ENCODE peak calls at places on chromosomes 1 and 21, in nine cellular contexts. G is GM23338, E is fibroblast of lung, R is endodermal cell, K is B cell, X is left ventricle myocardium inferior, I is IMR-90, H is cardiac fibroblast, L is endothelial cell. V is an unnamed sample.

GRCh38 chr1:15167386-15167785 is 13.8 kb downstream of the TMEM51 start:
- DNase-seq in E (peak), I (peak), L (no peak), R (no peak), H (peak), X (no peak), G (no peak), K (no peak), V (peak)

GRCh38 chr1:8943516-8943896 is 2.2 kb upstream of the CA6 start:
- DNase-seq in R (peak), K (no peak), L (peak), I (no peak), H (peak), E (no peak), X (no peak), G (peak), V (no peak)

GRCh38 chr21:44789880-44790279 is 11.7 kb downstream of the UBE2G2 start:
- DNase-seq in L (no peak), I (peak), G (no peak), E (no peak), R (peak), X (no peak), K (no peak), H (peak), V (no peak)

GRCh38 chr1:209755926-209756607 is at the start of gene TRAF3IP3:
- DNase-seq in I (no peak), H (no peak), R (no peak), G (no peak), E (no peak), X (no peak), L (no peak), K (peak), V (peak)

GRCh38 chr1:243842978-243843490 is 7.0 kb downstream of the AKT3 start:
- DNase-seq in G (no peak), X (no peak), H (peak), I (peak), E (peak), K (no peak), L (no peak), R (no peak), V (peak)

GRCh38 chr1:246901874-246902273 is 29.9 kb downstream of the AHCTF1 start:
- DNase-seq in E (no peak), G (no peak), K (no peak), R (no peak), L (no peak), H (no peak), I (no peak), X (no peak), V (no peak)

GRCh38 chr1:33649759-33650158 is 177.3 kb downstream of the ZSCAN20 start:
- DNase-seq in L (no peak), E (no peak), H (no peak), G (no peak), R (peak), X (peak), I (no peak), K (no peak), V (no peak)

GRCh38 chr1:201697174-201697573 is 131.8 kb upstream of the IPO9 start:
- DNase-seq in E (no peak), K (no peak), X (no peak), G (no peak), H (no peak), L (no peak), R (no peak), I (no peak), V (no peak)

GRCh38 chr1:182671779-182672486 is 12.5 kb downstream of the RGS8 start:
- DNase-seq in R (peak), L (no peak), E (no peak), K (no peak), H (no peak), I (no peak), G (no peak), X (no peak), V (no peak)

GRCh38 chr21:15135867-15136629 is 71.2 kb upstream of the NRIP1 start:
- DNase-seq in G (no peak), K (no peak), R (no peak), X (no peak), L (no peak), E (no peak), I (no peak), H (no peak), V (no peak)

GRCh38 chr1:25755475-25756125 is 44.4 kb upstream of the SELENON start:
- DNase-seq in K (no peak), G (no peak), H (no peak), I (no peak), L (no peak), E (no peak), X (no peak), R (no peak), V (no peak)

GRCh38 chr1:60103186-60103585 is 29.6 kb upstream of the C1orf87 start:
- DNase-seq in R (no peak), H (no peak), L (no peak), I (no peak), G (no peak), K (no peak), E (no peak), X (no peak), V (no peak)

GRCh38 chr1:244290386-244290785 is 161.3 kb downstream of the ADSS2 start:
- DNase-seq in G (no peak), X (no peak), H (no peak), K (no peak), L (no peak), I (no peak), E (no peak), R (no peak), V (no peak)

GRCh38 chr1:57319165-57319564 is 104.7 kb downstream of the DAB1 start:
- DNase-seq in H (no peak), R (no peak), X (no peak), K (no peak), L (no peak), I (peak), G (no peak), E (peak), V (peak)

GRCh38 chr1:240031009-240031408 is 60.7 kb upstream of the FMN2 start:
- DNase-seq in I (peak), H (peak), G (no peak), R (no peak), L (no peak), X (no peak), K (no peak), E (peak), V (peak)

GRCh38 chr21:45386336-45386727 is 18.6 kb upstream of the COL18A1 start:
- DNase-seq in I (no peak), H (no peak), X (peak), K (no peak), E (no peak), G (no peak), L (no peak), R (peak), V (no peak)

GRCh38 chr1:39659538-39659937 is 12.4 kb downstream of the NT5C1A start:
- DNase-seq in H (no peak), L (no peak), X (no peak), E (no peak), I (no peak), K (no peak), R (no peak), G (no peak), V (no peak)

GRCh38 chr1:34984435-34985062 is 598 bp downstream of the TMEM35B start:
- DNase-seq in G (no peak), E (peak), I (peak), R (peak), X (peak), H (peak), L (peak), K (no peak), V (peak)

GRCh38 chr1:10635385-10635896 is 160.7 kb downstream of the PEX14 start:
- DNase-seq in H (peak), E (peak), I (peak), G (no peak), K (no peak), X (no peak), L (no peak), R (no peak), V (no peak)

GRCh38 chr1:89962742-89963075 is 32.2 kb upstream of the ZNF326 start:
- DNase-seq in E (peak), K (no peak), H (peak), R (no peak), I (peak), L (no peak), G (no peak), X (no peak), V (no peak)

GRCh38 chr1:94942171-94943128 is 15.5 kb upstream of the CNN3 start:
- DNase-seq in H (no peak), K (no peak), E (no peak), I (no peak), R (no peak), L (no peak), G (no peak), X (no peak), V (no peak)

GRCh38 chr1:223783676-223784075 is 62.1 kb downstream of the TP53BP2 start:
- DNase-seq in X (no peak), K (no peak), L (no peak), G (no peak), I (no peak), E (no peak), R (no peak), H (no peak), V (no peak)

GRCh38 chr1:41673806-41674205 is 189.3 kb upstream of the EDN2 start:
- DNase-seq in H (no peak), I (peak), R (no peak), E (no peak), G (no peak), L (no peak), K (peak), X (no peak), V (no peak)

GRCh38 chr1:237910834-237911233 is 20.1 kb upstream of the ZP4 start:
- DNase-seq in R (no peak), G (no peak), X (no peak), L (no peak), H (no peak), K (no peak), I (no peak), E (no peak), V (no peak)

GRCh38 chr1:36654586-36654985 is 171.9 kb upstream of the CSF3R start:
- DNase-seq in I (no peak), K (no peak), X (no peak), L (no peak), G (no peak), R (no peak), H (no peak), E (no peak), V (no peak)

GRCh38 chr1:36652586-36652985 is 169.9 kb upstream of the CSF3R start:
- DNase-seq in H (no peak), E (no peak), I (no peak), G (no peak), K (no peak), X (no peak), L (no peak), R (no peak), V (no peak)

GRCh38 chr1:36656271-36656670 is 173.6 kb upstream of the CSF3R start:
- DNase-seq in I (no peak), E (no peak), K (no peak), L (no peak), H (no peak), R (peak), X (no peak), G (no peak), V (no peak)

GRCh38 chr1:36652011-36652410 is 169.3 kb upstream of the CSF3R start:
- DNase-seq in L (no peak), E (no peak), H (no peak), X (no peak), I (no peak), G (no peak), K (no peak), R (no peak), V (no peak)

DNA sequence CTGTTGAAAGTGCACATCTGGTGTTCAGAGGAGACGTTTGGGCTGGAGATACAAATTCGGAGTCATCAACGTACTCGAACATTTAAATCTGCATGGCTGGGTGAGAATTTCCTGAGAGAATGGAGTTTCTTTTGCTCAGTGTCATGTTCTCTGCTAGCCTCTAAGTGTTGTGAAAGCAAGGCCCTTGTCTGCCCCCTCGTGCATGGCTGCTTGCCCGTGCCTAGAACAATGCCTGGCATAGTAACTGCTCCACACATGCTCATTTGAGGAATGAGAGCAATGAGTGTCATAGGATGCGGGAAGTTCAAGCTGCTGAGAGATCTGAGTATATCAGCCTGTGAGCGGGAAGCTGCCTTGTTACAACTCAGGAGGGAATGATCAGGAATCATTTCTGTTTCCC is 171.1 kb upstream of the CSF3R start:
- DNase-seq in R (no peak), G (no peak), X (peak), I (peak), K (no peak), L (no peak), H (peak), E (peak), V (peak)
- TF ChIP-seq CTCF in R (no peak), G (no peak), X (no peak), I (no peak), K (no peak), L (no peak), H (no peak), E (no peak), V (no peak)

GRCh38 chr1:195335541-195335940 is 1272.7 kb downstream of the KCNT2 start:
- DNase-seq in L (no peak), R (no peak), I (peak), G (no peak), H (no peak), E (no peak), K (no peak), X (no peak), V (no peak)

GRCh38 chr1:195328102-195328501 is 1280.1 kb downstream of the KCNT2 start:
- DNase-seq in L (no peak), H (no peak), E (peak), R (no peak), I (peak), G (peak), K (no peak), X (no peak), V (no peak)

GRCh38 chr1:195336718-195337269 is 1271.4 kb downstream of the KCNT2 start:
- DNase-seq in R (peak), I (no peak), H (no peak), E (no peak), X (no peak), K (no peak), G (peak), L (no peak), V (no peak)

GRCh38 chr1:195328681-195329080 is 1279.6 kb downstream of the KCNT2 start:
- DNase-seq in X (no peak), K (no peak), L (no peak), G (no peak), R (no peak), H (no peak), I (no peak), E (no peak), V (no peak)

GRCh38 chr1:195332102-195332501 is 1276.1 kb downstream of the KCNT2 start:
- DNase-seq in I (no peak), R (no peak), K (no peak), E (no peak), X (no peak), H (no peak), G (no peak), L (no peak), V (no peak)
- TF ChIP-seq CTCF in I (no peak), R (no peak), K (no peak), E (no peak), X (no peak), H (no peak), G (no peak), L (no peak), V (no peak)

GRCh38 chr21:43737158-43737950 is 18.4 kb downstream of the PDXK start:
- DNase-seq in K (no peak), I (no peak), G (no peak), R (no peak), L (no peak), H (no peak), E (no peak), X (no peak), V (no peak)
- TF ChIP-seq CTCF in K (no peak), I (no peak), G (no peak), R (no peak), L (no peak), H (no peak), E (no peak), X (no peak), V (no peak)

DNA sequence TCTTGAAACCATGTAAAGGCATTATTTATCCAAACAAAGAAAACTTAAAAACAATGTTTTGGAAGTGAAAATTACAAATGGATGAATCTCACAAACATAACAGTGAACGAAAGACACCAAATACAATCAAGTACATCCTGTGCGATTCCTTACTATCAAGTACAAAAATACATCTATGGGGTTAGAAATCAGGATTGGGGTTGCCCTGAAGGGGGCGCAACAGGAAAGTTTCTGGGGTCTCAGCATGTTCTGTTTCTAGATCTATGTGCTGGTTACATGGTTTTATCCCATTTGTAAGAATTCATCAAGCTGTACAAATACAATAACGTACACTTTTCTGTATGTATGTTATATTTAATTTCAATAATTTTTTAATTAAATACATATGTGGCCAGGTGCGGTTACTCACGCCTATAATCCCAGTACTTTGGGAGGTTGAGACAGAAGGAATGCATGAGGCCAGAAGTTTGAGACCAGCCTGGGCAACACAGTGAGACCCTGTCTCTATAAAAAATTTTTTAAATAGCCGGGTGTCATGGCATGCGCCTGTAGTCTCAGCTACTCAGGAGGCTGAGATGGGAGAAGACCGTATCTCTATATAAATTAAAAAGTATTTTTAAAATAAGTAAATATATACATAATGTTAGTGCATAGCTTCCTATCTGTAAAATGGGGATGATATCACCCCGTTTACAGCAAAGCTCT is 121.5 kb upstream of the SOD1 start:
- DNase-seq in G (peak), H (no peak), I (no peak), E (no peak), X (no peak), L (peak), R (peak), K (no peak), V (no peak)
- TF ChIP-seq CTCF in G (peak), H (no peak), I (no peak), E (peak), X (no peak), L (peak), R (peak), K (no peak), V (peak)

DNA sequence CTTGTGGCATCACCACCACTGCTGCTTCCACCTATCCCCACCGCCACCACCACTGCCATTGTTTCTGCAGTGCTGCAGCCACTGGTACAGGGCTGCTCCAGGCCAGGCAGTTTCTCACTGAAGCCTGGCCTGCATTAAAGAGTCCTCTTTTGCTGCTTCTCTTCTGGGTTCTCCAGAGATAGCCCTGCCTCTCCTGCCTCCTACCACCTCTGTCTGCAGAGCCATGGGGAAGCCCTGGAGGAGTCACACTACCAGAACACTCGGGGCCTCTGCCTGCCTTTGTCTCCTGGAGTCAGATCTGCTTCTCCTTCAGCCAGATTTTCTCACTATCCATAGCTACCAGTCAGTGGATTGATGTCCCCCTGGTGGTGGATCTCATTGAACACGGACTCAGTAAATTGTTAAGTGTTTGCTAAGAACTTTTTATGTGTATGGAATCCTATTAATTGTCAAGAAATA is 37.7 kb upstream of the DDAH1 start:
- DNase-seq in X (no peak), I (peak), E (peak), R (peak), L (peak), K (no peak), H (peak), G (peak), V (peak)
- TF ChIP-seq CTCF in X (peak), I (peak), E (peak), R (peak), L (peak), K (no peak), H (peak), G (peak), V (peak)

GRCh38 chr1:83543222-83543973 is 455.5 kb downstream of the TTLL7 start:
- DNase-seq in R (no peak), I (no peak), K (no peak), G (no peak), L (no peak), H (no peak), E (no peak), X (no peak), V (no peak)

GRCh38 chr1:83547903-83548302 is 451.0 kb downstream of the TTLL7 start:
- DNase-seq in H (no peak), K (no peak), R (no peak), G (no peak), E (peak), X (no peak), I (peak), L (no peak), V (peak)

GRCh38 chr1:83546863-83547262 is 452.1 kb downstream of the TTLL7 start:
- DNase-seq in H (no peak), I (no peak), X (no peak), G (no peak), L (no peak), K (no peak), R (no peak), E (peak), V (peak)

GRCh38 chr1:83548311-83548710 is 450.6 kb downstream of the TTLL7 start:
- DNase-seq in E (no peak), L (no peak), X (no peak), R (peak), I (no peak), H (no peak), K (no peak), G (no peak), V (no peak)

GRCh38 chr1:83545450-83545849 is 453.5 kb downstream of the TTLL7 start:
- DNase-seq in X (no peak), K (no peak), I (no peak), L (peak), G (peak), R (peak), E (no peak), H (no peak), V (peak)
- TF ChIP-seq CTCF in X (no peak), K (no peak), I (no peak), L (peak), G (peak), R (peak), E (peak), H (no peak), V (peak)

DNA sequence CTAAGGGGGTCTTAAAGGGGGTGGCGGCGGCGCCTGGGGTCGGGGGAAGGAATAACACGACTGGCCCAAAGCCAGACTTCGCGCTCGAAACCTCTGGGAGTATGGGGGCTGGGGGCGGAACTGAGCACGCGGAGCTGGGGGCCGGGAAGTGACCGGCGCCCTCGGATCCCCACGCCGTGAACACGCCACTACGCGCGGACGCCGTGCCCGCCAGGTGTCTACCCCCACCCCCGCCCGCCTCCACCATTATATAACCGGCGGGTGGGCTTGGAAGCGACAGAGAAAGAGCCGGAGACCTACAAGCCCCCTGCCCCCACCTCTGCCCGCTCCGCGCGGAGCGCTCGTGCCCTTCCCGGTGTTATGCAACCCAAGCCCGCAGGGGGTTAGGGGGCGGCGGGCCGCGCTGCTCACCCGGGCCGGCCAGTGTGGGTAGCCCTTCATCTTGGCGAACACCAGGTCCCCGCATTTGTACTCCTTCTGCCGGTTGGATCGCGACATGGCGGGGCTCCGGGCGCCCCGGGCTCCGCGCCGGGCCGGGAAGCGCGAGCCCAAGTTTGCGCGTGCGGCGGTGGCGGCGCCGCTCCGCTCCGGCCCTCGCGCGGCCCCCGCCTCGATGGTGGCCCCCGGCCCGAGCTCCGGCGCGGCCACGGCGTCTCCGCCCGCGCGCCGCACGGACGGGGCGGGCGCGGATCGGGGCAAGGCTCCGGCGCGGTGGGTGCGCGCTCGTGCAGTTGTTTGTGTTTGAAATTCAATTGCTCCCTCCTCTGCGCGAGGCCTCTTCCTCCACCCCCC is at the start of gene HDGF:
- DNase-seq in X (peak), L (peak), H (peak), K (no peak), R (peak), I (no peak), E (peak), G (peak), V (no peak)
- TF ChIP-seq CTCF in X (peak), L (no peak), H (no peak), K (peak), R (peak), I (no peak), E (no peak), G (no peak), V (no peak)

V was measured in choroid plexus epithelial cell.